ENCODE peak calls at places on chromosome 18, in ten cellular contexts. L is NCI-H146; Q is SW480; F is iPS-NIHi11; A is ELR; N is stimulated activated CD4-positive, alpha-beta T cell treated with anti-CD3 and anti-CD28 coated beads, TNF-alpha, amount 100 ng/mL, for 24 hours; J is activated T-cell treated with anti-CD3 and anti-CD28 coated beads, Interleukin-2, amount 50 U/mL, for 72 hours; V is ovary; X is HT-29; U is sciatic nerve. G is an unnamed sample.

GRCh38 chr18:69622961-69623360 is 222.3 kb downstream of the DOK6 start:
- DNase-seq in L (no peak), Q (no peak), F (no peak), A (no peak), N (no peak), J (no peak), V (no peak), X (no peak), U (no peak), G (no peak)

GRCh38 chr18:52422985-52423601 is 83.1 kb downstream of the DCC start:
- DNase-seq in L (peak; percentile 49), Q (no peak), F (peak; percentile 9), A (no peak), N (no peak), J (no peak), V (no peak), X (peak; percentile 3), U (no peak), G (no peak)

GRCh38 chr18:48780151-48781001 is 170.4 kb downstream of the SMAD7 start:
- DNase-seq in L (no peak), Q (no peak), F (no peak), A (no peak), N (no peak), J (no peak), V (peak; percentile 56), X (no peak), U (no peak), G (peak; percentile 65)

GRCh38 chr18:58242978-58243377 is 199.0 kb downstream of the NEDD4L start:
- DNase-seq in L (no peak), Q (no peak), F (no peak), A (no peak), N (no peak), J (no peak), V (no peak), X (no peak), U (no peak), G (no peak)

GRCh38 chr18:26961805-26962204 is 96.3 kb upstream of the AQP4 start:
- DNase-seq in L (peak; percentile 51), Q (no peak), F (no peak), A (no peak), N (no peak), J (no peak), V (no peak), X (no peak), U (no peak), G (no peak)

GRCh38 chr18:48777026-48777736 is 173.6 kb downstream of the SMAD7 start:
- DNase-seq in L (peak; percentile 69), Q (no peak), F (peak; percentile 97), A (peak; percentile 61), N (peak; percentile 21), J (peak; percentile 66), V (peak; percentile 73), X (peak; percentile 64), U (peak; percentile 75), G (peak; percentile 90)

GRCh38 chr18:62863629-62864028 is 148.3 kb downstream of the PHLPP1 start:
- DNase-seq in L (no peak), Q (no peak), F (no peak), A (peak; percentile 94), N (no peak), J (no peak), V (no peak), X (no peak), U (no peak), G (no peak)

GRCh38 chr18:3452750-3453539 is 3.0 kb downstream of the TGIF1 start:
- DNase-seq in L (no peak), Q (no peak), F (no peak), A (peak; percentile 44), N (no peak), J (peak; percentile 11), V (no peak), X (peak; percentile 76), U (no peak), G (no peak)

GRCh38 chr18:57629399-57629798 is 7.8 kb upstream of the NARS1 start:
- DNase-seq in L (no peak), Q (no peak), F (no peak), A (no peak), N (no peak), J (no peak), V (no peak), X (no peak), U (no peak), G (no peak)

GRCh38 chr18:12637393-12637792 is 20.5 kb downstream of the SPIRE1 start:
- DNase-seq in L (no peak), Q (no peak), F (no peak), A (peak; percentile 33), N (no peak), J (no peak), V (no peak), X (no peak), U (no peak), G (no peak)

GRCh38 chr18:6885992-6886823 is 156.7 kb downstream of the ARHGAP28 start:
- DNase-seq in L (peak; percentile 45), Q (peak; percentile 55), F (peak; percentile 58), A (peak; percentile 39), N (no peak), J (peak; percentile 1), V (peak; percentile 63), X (peak; percentile 76), U (no peak), G (peak; percentile 65)

GRCh38 chr18:25181581-25181980 is 170.4 kb downstream of the ZNF521 start:
- DNase-seq in L (no peak), Q (no peak), F (no peak), A (no peak), N (no peak), J (no peak), V (no peak), X (no peak), U (no peak), G (no peak)

GRCh38 chr18:71336811-71337210 is 1048.0 kb downstream of the SOCS6 start:
- DNase-seq in L (peak; percentile 78), Q (no peak), F (no peak), A (no peak), N (no peak), J (no peak), V (no peak), X (no peak), U (no peak), G (no peak)

GRCh38 chr18:32754508-32755263 is 18.1 kb downstream of the KLHL14 start:
- DNase-seq in L (peak; percentile 30), Q (no peak), F (peak; percentile 45), A (no peak), N (no peak), J (no peak), V (no peak), X (no peak), U (no peak), G (no peak)